ENCODE peak calls at places on chromosomes 11 and 22, in seven cellular contexts. One of them, this sample, is unnamed.

GRCh38 chr22:40156001-40156516 is 21.7 kb upstream of the TNRC6B start:
- DNase-seq in OCI-LY7: no peak
- DNase-seq in esophagus muscularis mucosa: peak; percentile 74
- DNase-seq in GM23338: peak; percentile 74
- DNase-seq in CD4-positive, alpha-beta memory T cell: no peak
- DNase-seq in CD4-positive, CD25-positive, alpha-beta regulatory T cell: no peak
- DNase-seq in cardiac fibroblast: peak; percentile 50
- DNase-seq in this sample: no peak

GRCh38 chr11:35174666-35175065 is 35.7 kb downstream of the CD44 start:
- DNase-seq in OCI-LY7: no peak
- DNase-seq in esophagus muscularis mucosa: no peak
- DNase-seq in GM23338: no peak
- DNase-seq in CD4-positive, alpha-beta memory T cell: no peak
- DNase-seq in CD4-positive, CD25-positive, alpha-beta regulatory T cell: no peak
- DNase-seq in cardiac fibroblast: peak; percentile 72
- DNase-seq in this sample: no peak

GRCh38 chr22:31646186-31647019 is 15.6 kb downstream of the PISD start:
- DNase-seq in OCI-LY7: no peak
- DNase-seq in esophagus muscularis mucosa: no peak
- DNase-seq in GM23338: no peak
- DNase-seq in CD4-positive, alpha-beta memory T cell: no peak
- DNase-seq in CD4-positive, CD25-positive, alpha-beta regulatory T cell: no peak
- DNase-seq in cardiac fibroblast: peak; percentile 95
- DNase-seq in this sample: no peak

GRCh38 chr11:32333335-32333991 is 101.9 kb downstream of the WT1 start:
- DNase-seq in OCI-LY7: no peak
- DNase-seq in esophagus muscularis mucosa: no peak
- DNase-seq in GM23338: peak; percentile 81
- DNase-seq in CD4-positive, alpha-beta memory T cell: no peak
- DNase-seq in CD4-positive, CD25-positive, alpha-beta regulatory T cell: no peak
- DNase-seq in cardiac fibroblast: peak; percentile 64
- DNase-seq in this sample: no peak

GRCh38 chr11:20729597-20730095 is 60.3 kb downstream of the NELL1 start:
- DNase-seq in OCI-LY7: no peak
- DNase-seq in esophagus muscularis mucosa: no peak
- DNase-seq in GM23338: no peak
- DNase-seq in CD4-positive, alpha-beta memory T cell: no peak
- DNase-seq in CD4-positive, CD25-positive, alpha-beta regulatory T cell: no peak
- DNase-seq in cardiac fibroblast: no peak
- DNase-seq in this sample: no peak

GRCh38 chr11:28132541-28132940 is 24.4 kb downstream of the METTL15 start:
- DNase-seq in OCI-LY7: no peak
- DNase-seq in esophagus muscularis mucosa: no peak
- DNase-seq in GM23338: no peak
- DNase-seq in CD4-positive, alpha-beta memory T cell: no peak
- DNase-seq in CD4-positive, CD25-positive, alpha-beta regulatory T cell: no peak
- DNase-seq in cardiac fibroblast: no peak
- DNase-seq in this sample: no peak

GRCh38 chr22:48137640-48138039 is 1375.2 kb downstream of the TBC1D22A start:
- DNase-seq in OCI-LY7: no peak
- DNase-seq in esophagus muscularis mucosa: no peak
- DNase-seq in GM23338: no peak
- DNase-seq in CD4-positive, alpha-beta memory T cell: no peak
- DNase-seq in CD4-positive, CD25-positive, alpha-beta regulatory T cell: no peak
- DNase-seq in cardiac fibroblast: no peak
- DNase-seq in this sample: no peak

GRCh38 chr11:66689661-66690590 is 12.2 kb upstream of the RBM4B start:
- DNase-seq in OCI-LY7: no peak
- DNase-seq in esophagus muscularis mucosa: no peak
- DNase-seq in GM23338: no peak
- DNase-seq in CD4-positive, alpha-beta memory T cell: no peak
- DNase-seq in CD4-positive, CD25-positive, alpha-beta regulatory T cell: no peak
- DNase-seq in cardiac fibroblast: no peak
- DNase-seq in this sample: no peak

GRCh38 chr22:44452531-44453420 is 45.3 kb downstream of the RTL6 start:
- DNase-seq in OCI-LY7: no peak
- DNase-seq in esophagus muscularis mucosa: no peak
- DNase-seq in GM23338: no peak
- DNase-seq in CD4-positive, alpha-beta memory T cell: no peak
- DNase-seq in CD4-positive, CD25-positive, alpha-beta regulatory T cell: no peak
- DNase-seq in cardiac fibroblast: no peak
- DNase-seq in this sample: no peak

GRCh38 chr11:2742201-2742600 is 42.4 kb upstream of the KCNQ1OT1 start:
- DNase-seq in OCI-LY7: no peak
- DNase-seq in esophagus muscularis mucosa: no peak
- DNase-seq in GM23338: no peak
- DNase-seq in CD4-positive, alpha-beta memory T cell: no peak
- DNase-seq in CD4-positive, CD25-positive, alpha-beta regulatory T cell: no peak
- DNase-seq in cardiac fibroblast: no peak
- DNase-seq in this sample: peak; percentile 5

GRCh38 chr22:48828688-48829087 is 999.0 kb downstream of the BRD1 start:
- DNase-seq in OCI-LY7: no peak
- DNase-seq in esophagus muscularis mucosa: no peak
- DNase-seq in GM23338: no peak
- DNase-seq in CD4-positive, alpha-beta memory T cell: no peak
- DNase-seq in CD4-positive, CD25-positive, alpha-beta regulatory T cell: no peak
- DNase-seq in cardiac fibroblast: no peak
- DNase-seq in this sample: no peak

GRCh38 chr11:76119032-76119431 is 87.3 kb downstream of the WNT11 start:
- DNase-seq in OCI-LY7: no peak
- DNase-seq in esophagus muscularis mucosa: no peak
- DNase-seq in GM23338: no peak
- DNase-seq in CD4-positive, alpha-beta memory T cell: no peak
- DNase-seq in CD4-positive, CD25-positive, alpha-beta regulatory T cell: no peak
- DNase-seq in cardiac fibroblast: no peak
- DNase-seq in this sample: no peak

GRCh38 chr22:48707749-48708557 is 1119.7 kb downstream of the BRD1 start:
- DNase-seq in OCI-LY7: no peak
- DNase-seq in esophagus muscularis mucosa: no peak
- DNase-seq in GM23338: no peak
- DNase-seq in CD4-positive, alpha-beta memory T cell: no peak
- DNase-seq in CD4-positive, CD25-positive, alpha-beta regulatory T cell: no peak
- DNase-seq in cardiac fibroblast: no peak
- DNase-seq in this sample: peak; percentile 23

GRCh38 chr22:23300476-23300875 is 120.2 kb downstream of the BCR start:
- DNase-seq in OCI-LY7: no peak
- DNase-seq in esophagus muscularis mucosa: no peak
- DNase-seq in GM23338: no peak
- DNase-seq in CD4-positive, alpha-beta memory T cell: no peak
- DNase-seq in CD4-positive, CD25-positive, alpha-beta regulatory T cell: no peak
- DNase-seq in cardiac fibroblast: no peak
- DNase-seq in this sample: no peak

GRCh38 chr11:73242291-73243092 is 24.4 kb downstream of the P2RY2 start:
- DNase-seq in OCI-LY7: peak; percentile 79
- DNase-seq in esophagus muscularis mucosa: no peak
- DNase-seq in GM23338: peak; percentile 90
- DNase-seq in CD4-positive, alpha-beta memory T cell: peak; percentile 52
- DNase-seq in CD4-positive, CD25-positive, alpha-beta regulatory T cell: peak; percentile 60
- DNase-seq in cardiac fibroblast: peak; percentile 77
- DNase-seq in this sample: peak; percentile 85
- H3K4me3 ChIP-seq in OCI-LY7: peak overlapping the region; percentile 13
- H3K4me3 ChIP-seq in esophagus muscularis mucosa: peak overlapping the region; percentile 42
- H3K4me3 ChIP-seq in GM23338: peak overlapping the region; percentile 51
- H3K4me3 ChIP-seq in CD4-positive, alpha-beta memory T cell: no peak overlapping the region
- H3K4me3 ChIP-seq in CD4-positive, CD25-positive, alpha-beta regulatory T cell: peak overlapping the region; percentile 43
- H3K4me3 ChIP-seq in cardiac fibroblast: no peak overlapping the region
- H3K4me3 ChIP-seq in this sample: peak overlapping the region; percentile 53

GRCh38 chr11:9739108-9739507 is 75.2 kb downstream of the SWAP70 start:
- DNase-seq in OCI-LY7: peak; percentile 81
- DNase-seq in esophagus muscularis mucosa: no peak
- DNase-seq in GM23338: no peak
- DNase-seq in CD4-positive, alpha-beta memory T cell: no peak
- DNase-seq in CD4-positive, CD25-positive, alpha-beta regulatory T cell: no peak
- DNase-seq in cardiac fibroblast: no peak
- DNase-seq in this sample: no peak

GRCh38 chr11:9738126-9738525 is 74.2 kb downstream of the SWAP70 start:
- DNase-seq in OCI-LY7: peak; percentile 79
- DNase-seq in esophagus muscularis mucosa: no peak
- DNase-seq in GM23338: no peak
- DNase-seq in CD4-positive, alpha-beta memory T cell: no peak
- DNase-seq in CD4-positive, CD25-positive, alpha-beta regulatory T cell: no peak
- DNase-seq in cardiac fibroblast: no peak
- DNase-seq in this sample: no peak

GRCh38 chr11:9740202-9740881 is 76.5 kb downstream of the SWAP70 start:
- DNase-seq in OCI-LY7: no peak
- DNase-seq in esophagus muscularis mucosa: no peak
- DNase-seq in GM23338: no peak
- DNase-seq in CD4-positive, alpha-beta memory T cell: no peak
- DNase-seq in CD4-positive, CD25-positive, alpha-beta regulatory T cell: no peak
- DNase-seq in cardiac fibroblast: no peak
- DNase-seq in this sample: no peak

GRCh38 chr11:9736365-9736764 is 72.5 kb downstream of the SWAP70 start:
- DNase-seq in OCI-LY7: no peak
- DNase-seq in esophagus muscularis mucosa: no peak
- DNase-seq in GM23338: no peak
- DNase-seq in CD4-positive, alpha-beta memory T cell: no peak
- DNase-seq in CD4-positive, CD25-positive, alpha-beta regulatory T cell: no peak
- DNase-seq in cardiac fibroblast: no peak
- DNase-seq in this sample: no peak

GRCh38 chr11:9738700-9739099 is 74.8 kb downstream of the SWAP70 start:
- DNase-seq in OCI-LY7: no peak
- DNase-seq in esophagus muscularis mucosa: no peak
- DNase-seq in GM23338: no peak
- DNase-seq in CD4-positive, alpha-beta memory T cell: no peak
- DNase-seq in CD4-positive, CD25-positive, alpha-beta regulatory T cell: no peak
- DNase-seq in cardiac fibroblast: no peak
- DNase-seq in this sample: no peak
- H3K4me3 ChIP-seq in OCI-LY7: peak overlapping the region; percentile 47
- H3K4me3 ChIP-seq in esophagus muscularis mucosa: no peak overlapping the region
- H3K4me3 ChIP-seq in GM23338: no peak overlapping the region
- H3K4me3 ChIP-seq in CD4-positive, alpha-beta memory T cell: no peak overlapping the region
- H3K4me3 ChIP-seq in CD4-positive, CD25-positive, alpha-beta regulatory T cell: no peak overlapping the region
- H3K4me3 ChIP-seq in cardiac fibroblast: no peak overlapping the region
- H3K4me3 ChIP-seq in this sample: no peak overlapping the region

GRCh38 chr11:85685820-85686459 is at the start of gene CCDC89:
- DNase-seq in OCI-LY7: no peak
- DNase-seq in esophagus muscularis mucosa: peak; percentile 94
- DNase-seq in GM23338: peak; percentile 46
- DNase-seq in CD4-positive, alpha-beta memory T cell: no peak
- DNase-seq in CD4-positive, CD25-positive, alpha-beta regulatory T cell: no peak
- DNase-seq in cardiac fibroblast: peak; percentile 97
- DNase-seq in this sample: no peak

GRCh38 chr11:85679581-85679980 is 6.4 kb downstream of the CCDC89 start:
- DNase-seq in OCI-LY7: no peak
- DNase-seq in esophagus muscularis mucosa: no peak
- DNase-seq in GM23338: no peak
- DNase-seq in CD4-positive, alpha-beta memory T cell: no peak
- DNase-seq in CD4-positive, CD25-positive, alpha-beta regulatory T cell: no peak
- DNase-seq in cardiac fibroblast: no peak
- DNase-seq in this sample: no peak

GRCh38 chr11:85680897-85681296 is 5.1 kb downstream of the CCDC89 start:
- DNase-seq in OCI-LY7: no peak
- DNase-seq in esophagus muscularis mucosa: no peak
- DNase-seq in GM23338: peak; percentile 55
- DNase-seq in CD4-positive, alpha-beta memory T cell: no peak
- DNase-seq in CD4-positive, CD25-positive, alpha-beta regulatory T cell: no peak
- DNase-seq in cardiac fibroblast: no peak
- DNase-seq in this sample: peak; percentile 40

GRCh38 chr11:85685131-85685819 is 720 bp downstream of the CCDC89 start:
- DNase-seq in OCI-LY7: no peak
- DNase-seq in esophagus muscularis mucosa: no peak
- DNase-seq in GM23338: no peak
- DNase-seq in CD4-positive, alpha-beta memory T cell: no peak
- DNase-seq in CD4-positive, CD25-positive, alpha-beta regulatory T cell: no peak
- DNase-seq in cardiac fibroblast: peak; percentile 65
- DNase-seq in this sample: no peak

DNA sequence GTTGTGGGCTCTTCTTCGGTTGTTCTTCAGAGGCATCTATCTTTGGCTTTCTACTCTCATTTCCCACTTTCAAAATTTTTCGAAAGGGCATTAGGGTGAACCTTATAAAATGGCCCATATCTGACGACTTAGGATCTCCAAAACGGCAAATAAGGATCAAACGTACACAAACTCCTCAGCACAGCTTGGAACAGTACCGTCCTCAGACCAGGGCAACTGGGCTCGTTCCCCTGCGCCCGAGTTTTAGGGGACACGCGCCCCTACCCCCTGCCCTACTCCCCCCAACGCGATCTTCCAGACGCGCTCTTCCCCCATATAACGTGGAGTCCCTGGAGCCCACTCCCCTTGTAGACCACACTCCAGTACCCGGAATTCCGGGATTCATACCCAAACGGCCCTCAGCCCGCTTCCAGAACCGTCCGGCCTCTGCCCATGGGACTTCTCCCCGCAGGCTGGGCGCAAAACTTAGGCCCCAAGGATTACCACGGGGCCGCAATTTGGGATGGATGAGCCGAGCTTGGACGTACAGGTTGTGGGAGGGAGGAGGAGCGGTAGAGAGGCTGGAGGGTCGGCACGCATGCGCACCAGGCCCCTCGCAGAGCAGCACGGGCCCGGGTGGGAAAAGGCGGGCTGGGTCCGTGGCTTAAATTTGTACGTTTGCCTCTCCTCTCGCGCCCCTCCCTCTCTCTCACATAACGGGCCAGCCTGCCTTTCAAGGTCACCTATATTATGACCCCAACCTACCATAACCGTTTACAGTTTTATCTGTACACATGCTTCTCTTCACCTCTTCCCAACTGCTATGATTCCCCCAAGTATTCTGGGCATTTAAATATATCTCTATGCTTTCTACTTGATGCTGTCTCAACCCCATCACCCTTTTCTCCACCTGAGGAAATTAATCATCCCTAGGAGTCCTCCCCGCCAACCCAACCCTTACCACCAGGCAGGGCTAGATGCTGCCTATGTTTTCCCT is 3.4 kb downstream of the CCDC89 start:
- DNase-seq in OCI-LY7: no peak
- DNase-seq in esophagus muscularis mucosa: no peak
- DNase-seq in GM23338: no peak
- DNase-seq in CD4-positive, alpha-beta memory T cell: peak; percentile 33
- DNase-seq in CD4-positive, CD25-positive, alpha-beta regulatory T cell: peak; percentile 31
- DNase-seq in cardiac fibroblast: peak; percentile 68
- DNase-seq in this sample: peak; percentile 38
- H3K4me3 ChIP-seq in OCI-LY7: no peak overlapping the region
- H3K4me3 ChIP-seq in esophagus muscularis mucosa: peak overlapping the region; percentile 71
- H3K4me3 ChIP-seq in GM23338: no peak overlapping the region
- H3K4me3 ChIP-seq in CD4-positive, alpha-beta memory T cell: peak overlapping the region; percentile 55
- H3K4me3 ChIP-seq in CD4-positive, CD25-positive, alpha-beta regulatory T cell: peak overlapping the region; percentile 51
- H3K4me3 ChIP-seq in cardiac fibroblast: peak overlapping the region; percentile 65
- H3K4me3 ChIP-seq in this sample: peak overlapping the region; percentile 40

GRCh38 chr22:50245214-50246072 is 620 bp upstream of the TUBGCP6 start:
- DNase-seq in OCI-LY7: no peak
- DNase-seq in esophagus muscularis mucosa: no peak
- DNase-seq in GM23338: no peak
- DNase-seq in CD4-positive, alpha-beta memory T cell: no peak
- DNase-seq in CD4-positive, CD25-positive, alpha-beta regulatory T cell: no peak
- DNase-seq in cardiac fibroblast: no peak
- DNase-seq in this sample: no peak

GRCh38 chr22:50238755-50239154 is 6.1 kb downstream of the TUBGCP6 start:
- DNase-seq in OCI-LY7: no peak
- DNase-seq in esophagus muscularis mucosa: no peak
- DNase-seq in GM23338: no peak
- DNase-seq in CD4-positive, alpha-beta memory T cell: no peak
- DNase-seq in CD4-positive, CD25-positive, alpha-beta regulatory T cell: no peak
- DNase-seq in cardiac fibroblast: no peak
- DNase-seq in this sample: no peak

GRCh38 chr22:50243704-50244419 is 961 bp downstream of the TUBGCP6 start:
- DNase-seq in OCI-LY7: no peak
- DNase-seq in esophagus muscularis mucosa: no peak
- DNase-seq in GM23338: no peak
- DNase-seq in CD4-positive, alpha-beta memory T cell: no peak
- DNase-seq in CD4-positive, CD25-positive, alpha-beta regulatory T cell: no peak
- DNase-seq in cardiac fibroblast: no peak
- DNase-seq in this sample: no peak

GRCh38 chr22:50244420-50245213 is at the start of gene TUBGCP6:
- DNase-seq in OCI-LY7: peak; percentile 94
- DNase-seq in esophagus muscularis mucosa: peak; percentile 98
- DNase-seq in GM23338: peak; percentile 98
- DNase-seq in CD4-positive, alpha-beta memory T cell: peak; percentile 90
- DNase-seq in CD4-positive, CD25-positive, alpha-beta regulatory T cell: peak; percentile 92
- DNase-seq in cardiac fibroblast: peak; percentile 90
- DNase-seq in this sample: peak; percentile 89

GRCh38 chr22:50242406-50242949 is 2.3 kb downstream of the TUBGCP6 start:
- DNase-seq in OCI-LY7: no peak
- DNase-seq in esophagus muscularis mucosa: no peak
- DNase-seq in GM23338: no peak
- DNase-seq in CD4-positive, alpha-beta memory T cell: no peak
- DNase-seq in CD4-positive, CD25-positive, alpha-beta regulatory T cell: no peak
- DNase-seq in cardiac fibroblast: no peak
- DNase-seq in this sample: no peak
- H3K4me3 ChIP-seq in OCI-LY7: peak overlapping the region; percentile 81
- H3K4me3 ChIP-seq in esophagus muscularis mucosa: peak overlapping the region; percentile 93
- H3K4me3 ChIP-seq in GM23338: peak overlapping the region; percentile 99
- H3K4me3 ChIP-seq in CD4-positive, alpha-beta memory T cell: no peak overlapping the region
- H3K4me3 ChIP-seq in CD4-positive, CD25-positive, alpha-beta regulatory T cell: peak overlapping the region; percentile 77
- H3K4me3 ChIP-seq in cardiac fibroblast: peak overlapping the region; percentile 30
- H3K4me3 ChIP-seq in this sample: no peak overlapping the region